ENCODE peak calls at places on chromosomes 16 and 17, in four cellular contexts. One of them, this sample, is unnamed.

GRCh38 chr17:44922746-44923470 is 7.6 kb upstream of the GFAP start:
- DNase-seq in K562: no peak
- DNase-seq in SK-N-SH: peak
- DNase-seq in HepG2: no peak
- DNase-seq in this sample: no peak

GRCh38 chr16:63689068-63689467 is 1432.8 kb downstream of the CDH11 start:
- DNase-seq in K562: no peak
- DNase-seq in SK-N-SH: no peak
- DNase-seq in HepG2: no peak
- DNase-seq in this sample: no peak

GRCh38 chr17:6506679-6507231 is 49.6 kb downstream of the PITPNM3 start:
- DNase-seq in K562: no peak
- DNase-seq in HepG2: no peak
- DNase-seq in SK-N-SH: no peak
- DNase-seq in this sample: peak

GRCh38 chr17:42531455-42532354 is 4.3 kb upstream of the NAGLU start:
- DNase-seq in SK-N-SH: peak
- DNase-seq in HepG2: peak
- DNase-seq in K562: peak
- DNase-seq in this sample: no peak

GRCh38 chr17:41691031-41691777 is 2.5 kb downstream of the EIF1 start:
- DNase-seq in K562: no peak
- DNase-seq in HepG2: no peak
- DNase-seq in SK-N-SH: no peak
- DNase-seq in this sample: no peak

GRCh38 chr16:57615813-57616212 is 12.6 kb upstream of the ADGRG1 start:
- DNase-seq in HepG2: no peak
- DNase-seq in K562: no peak
- DNase-seq in SK-N-SH: peak
- DNase-seq in this sample: no peak

GRCh38 chr16:68756250-68757051 is 19.4 kb downstream of the CDH1 start:
- DNase-seq in SK-N-SH: no peak
- DNase-seq in K562: no peak
- DNase-seq in HepG2: no peak
- DNase-seq in this sample: peak

GRCh38 chr17:48592097-48592496 is 1.5 kb downstream of the HOXB5 start:
- DNase-seq in SK-N-SH: no peak
- DNase-seq in K562: no peak
- DNase-seq in HepG2: no peak
- DNase-seq in this sample: no peak

GRCh38 chr17:7351665-7352558 is at the start of gene KCTD11:
- DNase-seq in K562: peak
- DNase-seq in HepG2: peak
- DNase-seq in SK-N-SH: peak
- DNase-seq in this sample: peak

GRCh38 chr17:15240617-15241016 is 24.5 kb downstream of the PMP22 start:
- DNase-seq in HepG2: no peak
- DNase-seq in K562: no peak
- DNase-seq in SK-N-SH: no peak
- DNase-seq in this sample: no peak

GRCh38 chr17:60941028-60941427 is 263.4 kb downstream of the BCAS3 start:
- DNase-seq in SK-N-SH: no peak
- DNase-seq in K562: peak
- DNase-seq in HepG2: no peak
- DNase-seq in this sample: no peak

GRCh38 chr17:77433385-77434135 is 292.8 kb downstream of the SEC14L1 start:
- DNase-seq in HepG2: no peak
- DNase-seq in SK-N-SH: peak
- DNase-seq in K562: no peak
- DNase-seq in this sample: no peak

GRCh38 chr17:39104046-39104445 is 47.4 kb downstream of the PLXDC1 start:
- DNase-seq in SK-N-SH: no peak
- DNase-seq in K562: peak
- DNase-seq in HepG2: no peak
- DNase-seq in this sample: no peak

GRCh38 chr17:49190932-49191331 is 19.4 kb downstream of the GNGT2 start:
- DNase-seq in HepG2: no peak
- DNase-seq in K562: peak
- DNase-seq in SK-N-SH: no peak
- DNase-seq in this sample: no peak

GRCh38 chr17:6544011-6544370 is 12.4 kb downstream of the PITPNM3 start:
- DNase-seq in HepG2: no peak
- DNase-seq in SK-N-SH: no peak
- DNase-seq in K562: no peak
- DNase-seq in this sample: no peak

GRCh38 chr16:56355786-56356275 is 69.5 kb downstream of the AMFR start:
- DNase-seq in HepG2: no peak
- DNase-seq in K562: peak
- DNase-seq in SK-N-SH: peak
- DNase-seq in this sample: no peak

GRCh38 chr17:3557768-3558583 is at the start of gene TRPV3:
- DNase-seq in HepG2: no peak
- DNase-seq in SK-N-SH: no peak
- DNase-seq in K562: peak
- DNase-seq in this sample: peak

GRCh38 chr17:42484304-42484703 is 25.6 kb downstream of the ATP6V0A1 start:
- DNase-seq in HepG2: peak
- DNase-seq in SK-N-SH: no peak
- DNase-seq in K562: no peak
- DNase-seq in this sample: no peak

GRCh38 chr17:61450641-61451537 is 1.3 kb upstream of the TBX4 start:
- DNase-seq in K562: no peak
- DNase-seq in HepG2: no peak
- DNase-seq in SK-N-SH: no peak
- DNase-seq in this sample: no peak

GRCh38 chr17:6392609-6393367 is 42.1 kb downstream of the AIPL1 start:
- DNase-seq in K562: no peak
- DNase-seq in SK-N-SH: no peak
- DNase-seq in HepG2: peak
- DNase-seq in this sample: no peak

GRCh38 chr16:19840524-19841110 is 44.0 kb downstream of the GPRC5B start:
- DNase-seq in K562: peak
- DNase-seq in HepG2: no peak
- DNase-seq in SK-N-SH: no peak
- DNase-seq in this sample: no peak

GRCh38 chr16:22318690-22319358 is 21.6 kb downstream of the POLR3E start:
- DNase-seq in HepG2: peak
- DNase-seq in SK-N-SH: peak
- DNase-seq in K562: peak
- DNase-seq in this sample: no peak

GRCh38 chr16:48897698-48898205 is 287.8 kb upstream of the N4BP1 start:
- DNase-seq in SK-N-SH: no peak
- DNase-seq in K562: no peak
- DNase-seq in HepG2: no peak
- DNase-seq in this sample: no peak

GRCh38 chr17:773467-774319 is 8.4 kb downstream of the GLOD4 start:
- DNase-seq in K562: no peak
- DNase-seq in SK-N-SH: no peak
- DNase-seq in HepG2: no peak
- DNase-seq in this sample: no peak

GRCh38 chr16:72925631-72925979 is 122.3 kb downstream of the ZFHX3 start:
- DNase-seq in SK-N-SH: no peak
- DNase-seq in K562: no peak
- DNase-seq in HepG2: no peak
- DNase-seq in this sample: no peak

GRCh38 chr16:8346291-8346690 is 244.0 kb downstream of the TMEM114 start:
- DNase-seq in SK-N-SH: no peak
- DNase-seq in K562: peak
- DNase-seq in HepG2: peak
- DNase-seq in this sample: no peak

GRCh38 chr16:67110136-67110847 is 551 bp downstream of the PHAF1 start:
- DNase-seq in K562: peak
- DNase-seq in SK-N-SH: no peak
- DNase-seq in HepG2: no peak
- DNase-seq in this sample: no peak

GRCh38 chr16:2039286-2040030 is 8.2 kb downstream of the NTHL1 start:
- DNase-seq in HepG2: peak
- DNase-seq in SK-N-SH: peak
- DNase-seq in K562: peak
- DNase-seq in this sample: no peak

GRCh38 chr17:7318121-7318860 is 3.1 kb upstream of the GPS2 start:
- DNase-seq in K562: no peak
- DNase-seq in HepG2: no peak
- DNase-seq in SK-N-SH: no peak
- DNase-seq in this sample: no peak

GRCh38 chr17:33266611-33267010 is 26.5 kb downstream of the ASIC2 start:
- DNase-seq in K562: no peak
- DNase-seq in SK-N-SH: no peak
- DNase-seq in HepG2: no peak
- DNase-seq in this sample: no peak

GRCh38 chr17:33267881-33268548 is 25.1 kb downstream of the ASIC2 start:
- DNase-seq in SK-N-SH: no peak
- DNase-seq in K562: no peak
- DNase-seq in HepG2: no peak
- DNase-seq in this sample: no peak

GRCh38 chr17:33269337-33270060 is 23.6 kb downstream of the ASIC2 start:
- DNase-seq in K562: no peak
- DNase-seq in HepG2: no peak
- DNase-seq in SK-N-SH: no peak
- DNase-seq in this sample: no peak

GRCh38 chr17:33266116-33266515 is 27.0 kb downstream of the ASIC2 start:
- DNase-seq in HepG2: no peak
- DNase-seq in K562: no peak
- DNase-seq in SK-N-SH: no peak
- DNase-seq in this sample: no peak

GRCh38 chr17:33267279-33267790 is 25.8 kb downstream of the ASIC2 start:
- DNase-seq in HepG2: no peak
- DNase-seq in K562: no peak
- DNase-seq in SK-N-SH: no peak
- DNase-seq in this sample: no peak
- TF ChIP-seq ELF1 in HepG2: no peak
- TF ChIP-seq ELF1 in K562: no peak
- TF ChIP-seq ELF1 in SK-N-SH: no peak
- TF ChIP-seq ELF1 in this sample: no peak

DNA sequence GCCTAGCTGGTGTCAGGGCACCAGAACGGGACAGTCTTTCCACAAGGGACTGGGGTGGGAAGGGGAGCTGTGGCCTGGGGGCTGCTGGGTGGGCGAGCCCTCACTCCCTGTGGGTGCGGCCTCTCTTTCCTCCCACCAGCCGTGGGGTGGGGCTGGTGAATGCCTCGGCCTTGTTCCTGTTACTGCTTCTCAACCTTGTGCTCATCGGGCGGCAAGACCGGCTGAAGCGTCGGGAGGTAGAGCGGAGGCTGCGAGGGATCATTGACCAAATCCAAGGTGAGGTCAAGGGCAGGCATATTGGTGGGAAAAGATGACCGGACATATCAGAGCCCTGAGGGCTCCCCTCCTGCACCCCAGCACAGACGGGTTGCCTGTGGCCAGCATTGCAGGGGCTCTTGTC is 29.2 kb downstream of the CASKIN2 start:
- DNase-seq in K562: no peak
- DNase-seq in HepG2: no peak
- DNase-seq in SK-N-SH: no peak
- DNase-seq in this sample: no peak
- TF ChIP-seq ELF1 in K562: no peak
- TF ChIP-seq ELF1 in HepG2: no peak
- TF ChIP-seq ELF1 in SK-N-SH: no peak
- TF ChIP-seq ELF1 in this sample: no peak

GRCh38 chr17:52389632-52390031 is 231.1 kb upstream of the CA10 start:
- DNase-seq in SK-N-SH: no peak
- DNase-seq in K562: no peak
- DNase-seq in HepG2: no peak
- DNase-seq in this sample: no peak

GRCh38 chr17:52384695-52385094 is 226.2 kb upstream of the CA10 start:
- DNase-seq in SK-N-SH: no peak
- DNase-seq in K562: no peak
- DNase-seq in HepG2: no peak
- DNase-seq in this sample: no peak

GRCh38 chr17:52390422-52390821 is 231.9 kb upstream of the CA10 start:
- DNase-seq in SK-N-SH: no peak
- DNase-seq in K562: no peak
- DNase-seq in HepG2: no peak
- DNase-seq in this sample: no peak

GRCh38 chr17:52383493-52384100 is 225.1 kb upstream of the CA10 start:
- DNase-seq in HepG2: peak
- DNase-seq in K562: peak
- DNase-seq in SK-N-SH: peak
- DNase-seq in this sample: peak

GRCh38 chr17:52388941-52389340 is 230.4 kb upstream of the CA10 start:
- DNase-seq in K562: no peak
- DNase-seq in HepG2: no peak
- DNase-seq in SK-N-SH: no peak
- DNase-seq in this sample: no peak
- TF ChIP-seq ELF1 in K562: no peak
- TF ChIP-seq ELF1 in HepG2: no peak
- TF ChIP-seq ELF1 in SK-N-SH: no peak
- TF ChIP-seq ELF1 in this sample: no peak

GRCh38 chr16:89343501-89344291 is 126.2 kb downstream of the ZNF778 start:
- DNase-seq in SK-N-SH: no peak
- DNase-seq in HepG2: no peak
- DNase-seq in K562: no peak
- DNase-seq in this sample: peak
- TF ChIP-seq ELF1 in SK-N-SH: no peak
- TF ChIP-seq ELF1 in HepG2: no peak
- TF ChIP-seq ELF1 in K562: no peak
- TF ChIP-seq ELF1 in this sample: no peak

GRCh38 chr17:9038380-9038779 is 17.1 kb downstream of the NTN1 start:
- DNase-seq in K562: no peak
- DNase-seq in HepG2: no peak
- DNase-seq in SK-N-SH: no peak
- DNase-seq in this sample: no peak

GRCh38 chr17:9037741-9038140 is 16.4 kb downstream of the NTN1 start:
- DNase-seq in K562: no peak
- DNase-seq in HepG2: no peak
- DNase-seq in SK-N-SH: no peak
- DNase-seq in this sample: no peak

GRCh38 chr17:9032583-9032982 is 11.3 kb downstream of the NTN1 start:
- DNase-seq in K562: no peak
- DNase-seq in SK-N-SH: no peak
- DNase-seq in HepG2: no peak
- DNase-seq in this sample: no peak

GRCh38 chr17:9035249-9035648 is 13.9 kb downstream of the NTN1 start:
- DNase-seq in HepG2: no peak
- DNase-seq in SK-N-SH: no peak
- DNase-seq in K562: no peak
- DNase-seq in this sample: no peak

GRCh38 chr17:9036336-9036735 is 15.0 kb downstream of the NTN1 start:
- DNase-seq in SK-N-SH: no peak
- DNase-seq in K562: no peak
- DNase-seq in HepG2: no peak
- DNase-seq in this sample: no peak
- TF ChIP-seq ELF1 in SK-N-SH: no peak
- TF ChIP-seq ELF1 in K562: no peak
- TF ChIP-seq ELF1 in HepG2: no peak
- TF ChIP-seq ELF1 in this sample: no peak

This sample was measured in HCT116.